ENCODE peak calls at places on chromosomes 11 and 22, in eight cellular contexts. U is psoas muscle, J is uterus, S is spleen, A is IMR-90, K is BE2C, Q is prostate gland, X is pancreas. F is an unnamed sample.

GRCh38 chr22:23147632-23148387 is 2.5 kb downstream of the RAB36 start:
- DNase-seq in X (no peak), Q (peak; percentile 88), S (no peak), J (no peak), K (no peak), U (no peak), A (peak; percentile 90), F (no peak)

GRCh38 chr11:102416974-102417373 is 35.6 kb downstream of the TMEM123 start:
- DNase-seq in K (no peak), A (no peak), S (no peak), U (no peak), J (no peak), Q (no peak), X (no peak), F (no peak)

GRCh38 chr11:100706179-100706578 is 19.1 kb downstream of the ARHGAP42 start:
- DNase-seq in Q (no peak), U (no peak), K (no peak), J (no peak), A (peak; percentile 11), X (no peak), S (no peak), F (no peak)

GRCh38 chr22:50210378-50211139 is 9.7 kb downstream of the SELENOO start:
- DNase-seq in K (no peak), U (peak; percentile 62), A (no peak), S (peak; percentile 81), X (peak; percentile 46), J (no peak), Q (no peak), F (peak; percentile 48)

GRCh38 chr22:33180371-33180770 is 122.2 kb upstream of the SYN3 start:
- DNase-seq in A (no peak), X (no peak), U (no peak), K (no peak), Q (no peak), J (no peak), S (no peak), F (no peak)

GRCh38 chr11:126840201-126840886 is 160.2 kb downstream of the KIRREL3 start:
- DNase-seq in J (no peak), U (no peak), S (no peak), X (no peak), Q (no peak), K (no peak), A (peak; percentile 69), F (no peak)

GRCh38 chr11:61305417-61305816 is 10.3 kb upstream of the VWCE start:
- DNase-seq in Q (no peak), S (no peak), K (no peak), J (no peak), A (no peak), U (no peak), X (no peak), F (no peak)

GRCh38 chr22:20319041-20319744 is 667 bp downstream of the DGCR6L start:
- DNase-seq in U (no peak), A (no peak), J (no peak), Q (peak; percentile 4), X (no peak), K (peak; percentile 45), S (peak; percentile 56), F (peak; percentile 46)

GRCh38 chr11:37504066-37504611 is 906.1 kb upstream of the RAG2 start:
- DNase-seq in U (no peak), Q (no peak), S (no peak), J (no peak), K (no peak), X (no peak), A (peak; percentile 90), F (no peak)

GRCh38 chr11:9460322-9461067 is at the start of gene ZNF143:
- DNase-seq in A (peak; percentile 100), X (peak; percentile 100), Q (peak; percentile 100), S (peak; percentile 99), K (peak; percentile 96), U (peak; percentile 100), J (peak; percentile 100), F (peak; percentile 100)

GRCh38 chr11:122850076-122850631 is 11.9 kb downstream of the CRTAM start:
- DNase-seq in A (peak; percentile 57), Q (no peak), X (no peak), U (no peak), S (no peak), J (no peak), K (no peak), F (no peak)

GRCh38 chr11:102868359-102868758 is 6.4 kb downstream of the MMP12 start:
- DNase-seq in S (no peak), Q (no peak), U (no peak), J (no peak), A (peak; percentile 44), K (no peak), X (no peak), F (no peak)

GRCh38 chr22:28181332-28181731 is 262.3 kb upstream of the PITPNB start:
- DNase-seq in U (no peak), A (peak; percentile 8), S (no peak), Q (peak; percentile 13), X (no peak), K (no peak), J (no peak), F (no peak)

GRCh38 chr22:20254975-20255946 is 12.9 kb downstream of the RTN4R start:
- DNase-seq in X (no peak), S (no peak), A (no peak), U (no peak), J (no peak), Q (no peak), K (peak; percentile 73), F (no peak)

DNA sequence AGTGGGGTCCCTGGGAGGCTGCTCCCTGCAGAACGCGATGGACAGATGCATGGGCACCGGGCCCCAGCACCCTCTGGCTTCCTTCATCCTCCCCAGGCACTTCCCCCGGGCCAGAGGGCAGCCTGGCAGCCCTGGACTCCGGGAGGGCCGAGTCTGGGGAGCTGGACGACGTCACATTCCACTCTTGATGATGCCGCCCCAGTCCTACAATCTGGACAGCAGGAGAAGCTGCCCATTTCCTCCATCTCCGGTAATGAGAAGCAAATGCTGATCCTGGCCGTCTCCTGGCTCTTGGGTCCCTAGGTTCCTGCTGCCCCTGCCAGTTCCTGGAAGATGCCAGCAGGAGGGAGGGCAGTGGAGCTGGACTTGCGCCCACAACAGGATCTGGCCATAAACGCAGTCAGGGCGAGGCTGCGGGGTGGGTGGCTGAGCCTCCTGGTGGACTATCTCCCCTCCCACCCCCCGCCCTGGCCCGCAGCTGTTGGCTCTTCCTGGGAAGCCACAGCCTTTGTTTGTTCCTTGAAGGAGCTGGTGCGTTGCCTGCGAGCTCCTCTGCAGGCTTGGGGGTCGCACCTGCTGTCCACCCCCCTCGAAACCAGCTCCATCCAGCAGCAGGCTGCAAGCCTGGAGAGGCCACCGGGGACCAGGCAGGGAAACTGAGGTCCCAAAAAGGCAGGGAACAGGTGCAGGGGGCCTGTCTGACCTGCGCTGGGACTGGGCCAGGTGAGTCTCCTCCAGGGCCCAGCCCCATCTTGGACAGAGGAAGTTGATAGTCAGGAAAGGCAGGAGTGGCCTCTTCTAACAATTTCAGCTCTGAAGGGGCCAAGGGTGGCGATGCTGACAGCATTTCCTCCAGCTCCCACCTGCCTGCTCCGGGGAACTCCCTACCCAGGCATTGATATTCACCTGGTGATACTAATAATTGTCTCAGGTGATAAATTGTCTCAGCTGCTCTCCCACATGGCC is 17.9 kb upstream of the MUC6 start:
- DNase-seq in X (peak; percentile 30), K (peak; percentile 1), A (no peak), U (peak; percentile 39), S (peak; percentile 66), J (peak; percentile 9), Q (peak; percentile 81), F (peak; percentile 46)
- TF ChIP-seq CTCF in X (no peak), K (no peak), A (no peak), U (no peak), S (no peak), J (no peak), Q (no peak), F (no peak)

DNA sequence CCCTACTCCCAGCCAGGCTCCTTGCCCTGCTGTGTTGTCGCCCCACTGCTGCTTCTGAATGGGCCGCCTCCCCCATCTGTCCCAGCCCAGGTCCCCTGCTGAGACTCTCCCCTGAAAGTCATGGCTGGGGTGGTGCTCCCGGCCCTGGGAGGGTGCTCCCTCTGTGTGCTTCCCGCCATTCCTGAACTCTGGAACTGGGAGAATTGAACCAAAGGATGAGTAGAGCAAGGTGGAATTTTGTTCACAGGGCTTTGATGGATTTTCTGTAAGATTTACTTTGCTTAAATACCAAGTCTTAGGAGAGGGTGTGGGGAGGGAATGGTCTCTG is 402 bp downstream of the APOBEC3G start:
- DNase-seq in S (no peak), Q (no peak), K (no peak), J (no peak), U (no peak), X (no peak), A (no peak), F (no peak)
- H3K4me3 ChIP-seq in S (peak overlapping the region; percentile 56), Q (peak overlapping the region; percentile 34), K (peak overlapping the region; percentile 38), J (peak overlapping the region; percentile 41), U (peak overlapping the region; percentile 57), X (peak overlapping the region; percentile 37), A (peak overlapping the region; percentile 48), F (peak overlapping the region; percentile 63)

GRCh38 chr11:106276126-106276525 is 198.7 kb downstream of the AASDHPPT start:
- DNase-seq in A (peak; percentile 33), K (no peak), X (no peak), Q (no peak), J (no peak), S (no peak), U (no peak), F (no peak)

GRCh38 chr11:106278391-106278790 is 200.9 kb downstream of the AASDHPPT start:
- DNase-seq in J (no peak), S (no peak), Q (no peak), K (no peak), X (no peak), U (no peak), A (no peak), F (no peak)

GRCh38 chr11:106275151-106275550 is 197.7 kb downstream of the AASDHPPT start:
- DNase-seq in X (no peak), A (no peak), J (no peak), K (no peak), S (no peak), U (no peak), Q (no peak), F (no peak)

GRCh38 chr11:106280041-106280440 is 202.6 kb downstream of the AASDHPPT start:
- DNase-seq in A (no peak), X (no peak), J (no peak), U (no peak), Q (no peak), S (no peak), K (no peak), F (no peak)

DNA sequence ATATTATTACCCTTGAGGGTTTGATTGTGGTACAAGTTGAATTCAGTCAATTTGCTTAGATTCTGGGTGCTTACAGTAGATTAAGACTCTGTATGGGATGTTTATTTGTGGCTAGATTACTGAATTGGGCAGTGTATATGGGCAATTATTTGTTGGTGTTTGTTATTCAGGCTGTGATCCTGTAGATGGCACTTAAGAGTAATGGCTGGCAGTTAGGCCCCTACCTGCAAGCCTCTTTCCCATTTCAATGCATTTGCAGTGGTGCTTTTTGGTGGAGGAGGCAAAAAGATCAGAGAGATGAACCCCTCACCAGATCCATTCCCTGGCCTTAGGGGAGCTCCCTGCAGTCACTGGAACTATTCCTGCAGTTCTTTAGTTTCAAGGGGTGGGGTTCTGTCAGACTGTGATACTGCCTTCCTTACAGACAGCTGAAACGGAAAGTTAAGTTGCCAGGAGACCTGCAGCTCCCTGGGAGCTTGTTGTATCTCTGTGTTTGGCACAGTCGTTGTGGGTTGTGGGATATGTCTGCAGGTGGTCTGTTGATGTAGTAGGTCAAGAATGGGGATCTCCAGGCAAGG is 199.5 kb downstream of the AASDHPPT start:
- DNase-seq in S (no peak), J (no peak), Q (no peak), U (no peak), X (no peak), K (no peak), A (peak; percentile 4), F (no peak)
- H3K9me3 ChIP-seq in S (peaks cover 8% of the 10 kb centered on the region), J (no peaks in the 10 kb centered on the region), Q (no peaks in the 10 kb centered on the region), U (peaks cover 3% of the 10 kb centered on the region), X (no peaks in the 10 kb centered on the region), K (no peaks in the 10 kb centered on the region), A (no peaks in the 10 kb centered on the region), F (no peaks in the 10 kb centered on the region)

GRCh38 chr11:128906185-128907065 is 15.3 kb downstream of the KCNJ5 start:
- DNase-seq in Q (no peak), S (no peak), U (no peak), K (no peak), A (no peak), X (no peak), J (no peak), F (no peak)
- TF ChIP-seq CTCF in Q (no peak), S (no peak), U (no peak), K (no peak), A (no peak), X (no peak), J (no peak), F (no peak)

F was measured in lower lobe of right lung.